ENCODE peak calls at places on chromosomes 11 and 22, in eight cellular contexts. G, D, I, S, F, R, H and Y are unnamed samples. For H3K4me1, the result is how much of the 10 kb centered on the place peaks cover.

GRCh38 chr11:86781546-86781945 is 18.8 kb upstream of the PRSS23 start:
- DNase-seq in H (peak), R (no peak), I (no peak), D (no peak), G (no peak), S (no peak), F (no peak), Y (no peak)

GRCh38 chr11:69841859-69842698 is 22.9 kb upstream of the FGF3 start:
- DNase-seq in I (no peak), G (no peak), H (peak), S (no peak), F (peak), R (peak), D (peak), Y (no peak)

GRCh38 chr11:115665345-115665901 is 161.2 kb upstream of the CADM1 start:
- DNase-seq in H (no peak), I (no peak), D (no peak), G (no peak), S (no peak), R (no peak), F (no peak), Y (no peak)

GRCh38 chr11:6900327-6900999 is 8.2 kb upstream of the OR2D2 start:
- DNase-seq in I (no peak), D (no peak), R (no peak), G (no peak), F (no peak), S (no peak), H (no peak), Y (no peak)

GRCh38 chr22:39244073-39244495 is 698 bp downstream of the PDGFB start:
- DNase-seq in I (no peak), S (no peak), F (no peak), H (peak), G (no peak), D (peak), R (no peak), Y (no peak)

GRCh38 chr11:64851831-64852337 is 7.4 kb upstream of the CDC42BPG start:
- DNase-seq in F (no peak), G (no peak), S (no peak), D (no peak), I (no peak), H (no peak), R (no peak), Y (no peak)

GRCh38 chr11:36186340-36186739 is 102.9 kb downstream of the COMMD9 start:
- DNase-seq in D (no peak), H (no peak), S (no peak), R (no peak), G (no peak), F (no peak), I (no peak), Y (no peak)

GRCh38 chr11:65078786-65079342 is 5.0 kb downstream of the CDCA5 start:
- DNase-seq in F (no peak), R (no peak), G (no peak), H (no peak), S (no peak), I (no peak), D (no peak), Y (no peak)

GRCh38 chr11:61688368-61689163 is 8.4 kb downstream of the DAGLA start:
- DNase-seq in I (peak), D (no peak), S (peak), G (peak), R (no peak), F (no peak), H (no peak), Y (no peak)

DNA sequence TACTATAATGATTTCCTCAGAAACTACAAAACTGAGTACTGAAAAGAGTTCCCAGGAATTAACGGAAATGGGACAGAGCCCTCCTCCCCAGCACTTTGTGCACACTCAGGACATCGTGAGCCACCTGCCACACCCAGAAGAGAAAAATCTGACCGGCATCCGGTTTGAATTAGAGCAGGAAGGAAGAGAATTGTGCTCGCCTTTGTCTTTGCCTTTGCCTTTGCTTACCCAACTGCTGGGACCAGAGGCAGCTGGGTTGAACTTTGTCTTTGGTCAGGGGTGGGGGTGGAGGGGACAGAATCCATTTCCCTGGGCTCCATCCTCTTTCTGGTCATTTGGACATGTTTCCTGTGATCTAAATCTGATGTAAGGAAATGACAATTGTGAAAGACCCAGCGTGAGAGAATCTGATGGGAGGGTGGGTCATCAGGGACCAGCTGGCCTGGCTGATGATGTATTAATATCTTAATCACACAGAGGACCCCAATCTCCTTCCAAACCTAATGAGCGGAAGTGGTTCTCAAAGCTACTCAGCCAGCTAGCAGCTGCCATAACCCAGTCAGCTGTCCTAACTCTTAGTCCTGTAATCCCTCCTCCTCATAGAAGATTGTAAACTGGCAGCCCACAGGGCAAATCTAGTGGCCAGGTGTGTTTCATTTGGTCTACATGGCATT is 1.1 kb upstream of the LIMK2 start:
- DNase-seq in R (no peak), S (peak), G (no peak), F (no peak), I (peak), H (no peak), D (no peak), Y (no peak)
- H3K4me1 ChIP-seq in R (under half), S (under half), G (under half), F (half or more), I (under half), H (under half), D (under half), Y (under half)

GRCh38 chr11:130726234-130726559 is 190.1 kb downstream of the SNX19 start:
- DNase-seq in H (no peak), R (no peak), F (no peak), I (peak), D (no peak), S (no peak), G (no peak), Y (no peak)

GRCh38 chr11:130728185-130729160 is 187.8 kb downstream of the SNX19 start:
- DNase-seq in H (no peak), D (no peak), G (no peak), S (no peak), R (no peak), F (no peak), I (no peak), Y (no peak)

GRCh38 chr11:130726647-130727046 is 189.6 kb downstream of the SNX19 start:
- DNase-seq in F (no peak), D (no peak), I (no peak), H (no peak), G (no peak), R (no peak), S (no peak), Y (no peak)

GRCh38 chr11:130727715-130728114 is 188.6 kb downstream of the SNX19 start:
- DNase-seq in G (no peak), I (peak), R (no peak), H (no peak), S (no peak), F (no peak), D (no peak), Y (no peak)

GRCh38 chr11:130725417-130726233 is 190.7 kb downstream of the SNX19 start:
- DNase-seq in H (no peak), F (no peak), D (no peak), G (no peak), S (no peak), I (no peak), R (no peak), Y (no peak)
- H3K27ac ChIP-seq in H (no peak), F (no peak), D (no peak), G (peak), S (no peak), I (no peak), R (no peak), Y (no peak)

GRCh38 chr11:17073370-17074027 is 4.0 kb downstream of the RPS13 start:
- DNase-seq in F (no peak), I (no peak), G (no peak), D (no peak), R (no peak), S (no peak), H (no peak), Y (no peak)
- TF ChIP-seq POLR2A in F (no peak), I (no peak), G (no peak), D (no peak), R (no peak), S (no peak), H (peak), Y (no peak)

GRCh38 chr11:63614136-63614664 is at the start of gene PLAAT3:
- DNase-seq in D (peak), I (peak), S (peak), F (peak), R (peak), H (peak), G (no peak), Y (no peak)
- H3K4me1 ChIP-seq in D (under half), I (under half), S (under half), F (half or more), R (under half), H (under half), G (under half), Y (under half)

GRCh38 chr11:101913631-101914030 is 1.2 kb upstream of the CEP126 start:
- DNase-seq in G (no peak), S (no peak), I (no peak), D (no peak), R (no peak), F (no peak), H (no peak), Y (no peak)
- H3K27ac ChIP-seq in G (peak), S (no peak), I (no peak), D (peak), R (no peak), F (no peak), H (no peak), Y (peak)

GRCh38 chr22:42931421-42932196 is 74.5 kb upstream of the ARFGAP3 start:
- DNase-seq in I (no peak), H (no peak), S (no peak), F (peak), R (no peak), G (no peak), D (no peak), Y (no peak)

GRCh38 chr22:42933783-42934144 is 76.7 kb upstream of the ARFGAP3 start:
- DNase-seq in I (no peak), D (peak), S (no peak), G (no peak), R (no peak), F (no peak), H (no peak), Y (no peak)

GRCh38 chr22:42934338-42934737 is 77.3 kb upstream of the ARFGAP3 start:
- DNase-seq in G (no peak), I (no peak), F (peak), D (no peak), S (no peak), H (no peak), R (peak), Y (no peak)

GRCh38 chr22:42932197-42932519 is 75.1 kb upstream of the ARFGAP3 start:
- DNase-seq in S (peak), H (no peak), I (no peak), F (no peak), D (no peak), R (no peak), G (no peak), Y (no peak)

DNA sequence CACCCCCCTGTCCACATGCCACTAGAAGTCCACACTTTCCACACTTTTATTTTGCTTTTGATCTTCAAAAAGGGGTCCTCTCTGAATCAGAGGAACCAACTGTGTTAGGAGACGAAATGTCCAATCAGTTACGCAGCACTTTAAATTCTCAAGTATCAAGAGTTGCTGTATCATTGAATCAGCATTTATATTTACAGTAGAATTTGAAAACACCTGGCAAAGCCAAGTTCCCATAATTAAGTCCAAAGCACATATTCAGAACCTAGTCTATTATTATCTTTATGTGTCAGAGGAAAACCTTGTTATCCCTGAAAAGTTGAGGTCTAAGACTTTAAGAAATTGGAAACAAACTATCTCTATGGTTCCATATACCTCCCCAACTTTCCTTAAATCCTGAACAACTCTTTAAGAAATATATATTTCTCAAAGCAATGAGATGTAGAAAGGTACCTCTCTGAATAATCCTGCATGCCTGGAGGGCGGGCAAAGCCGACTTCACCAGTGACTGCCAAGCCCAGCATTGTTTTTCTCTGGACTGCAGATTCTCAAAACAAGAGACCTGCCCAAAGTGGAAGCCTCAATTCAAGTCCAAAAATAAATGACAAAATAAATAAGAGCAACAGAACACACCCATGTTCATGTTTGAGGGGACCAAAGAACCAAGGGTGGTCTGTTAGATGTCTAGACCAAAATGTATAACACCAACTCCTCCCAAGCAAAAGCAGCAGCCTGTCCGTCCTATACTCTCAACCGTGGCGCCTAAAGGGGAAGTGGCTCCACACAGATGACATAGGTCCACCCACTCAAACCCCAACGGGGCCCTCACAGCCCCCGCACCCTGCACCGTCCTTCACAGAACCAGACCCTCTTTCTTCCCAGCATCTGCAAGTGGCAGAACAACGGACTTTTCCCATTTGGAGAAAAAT is 76.0 kb upstream of the ARFGAP3 start:
- DNase-seq in I (peak), G (no peak), S (no peak), R (no peak), D (no peak), H (peak), F (peak), Y (no peak)
- TF ChIP-seq POLR2A in I (no peak), G (no peak), S (no peak), R (no peak), D (no peak), H (no peak), F (no peak), Y (no peak)

GRCh38 chr11:32436751-32437405 is 1.5 kb upstream of the WT1 start:
- DNase-seq in H (no peak), R (peak), F (no peak), G (no peak), D (no peak), I (no peak), S (no peak), Y (peak)
- H3K4me1 ChIP-seq in H (under half), R (under half), F (half or more), G (half or more), D (under half), I (under half), S (under half), Y (under half)